ENCODE peak calls at places on chromosomes 6 and 20, in five cellular contexts. E, Q, A, Y and N are unnamed samples.
A peak's percentile ranks its signal among the peaks of the same experiment; 100 is the strongest.

GRCh38 chr6:163254341-163254835 is 160.1 kb upstream of the QKI start:
- DNase-seq in A (no peak), Y (no peak), Q (no peak), E (no peak), N (no peak)

GRCh38 chr20:9628589-9628988 is 114.2 kb downstream of the LAMP5 start:
- DNase-seq in A (no peak), Q (no peak), Y (no peak), E (no peak), N (no peak)

GRCh38 chr6:39835856-39836442 is 43.8 kb downstream of the DAAM2 start:
- DNase-seq in E (no peak), Q (no peak), A (no peak), Y (no peak), N (no peak)

GRCh38 chr6:43009124-43009523 is 4.6 kb downstream of the MEA1 start:
- DNase-seq in A (peak; percentile 25), Q (peak; percentile 35), Y (no peak), E (no peak), N (peak; percentile 80)

GRCh38 chr6:21067521-21067920 is 526.0 kb upstream of the SOX4 start:
- DNase-seq in Y (no peak), A (no peak), E (no peak), Q (no peak), N (no peak)

GRCh38 chr6:87879144-87879861 is 168.3 kb upstream of the SPACA1 start:
- DNase-seq in A (no peak), E (no peak), Y (peak; percentile 61), Q (no peak), N (no peak)

GRCh38 chr20:57442888-57443239 is 51.7 kb downstream of the RBM38 start:
- DNase-seq in Y (no peak), E (no peak), Q (no peak), A (no peak), N (no peak)

GRCh38 chr6:97702226-97702625 is 419.2 kb upstream of the MMS22L start:
- DNase-seq in A (no peak), E (no peak), Q (no peak), Y (no peak), N (no peak)

GRCh38 chr6:157773248-157773773 is 49.7 kb upstream of the SNX9 start:
- DNase-seq in E (no peak), A (no peak), Y (no peak), Q (no peak), N (no peak)

GRCh38 chr6:117951783-117952182 is 44.7 kb downstream of the SLC35F1 start:
- DNase-seq in A (no peak), Q (no peak), Y (no peak), E (no peak), N (no peak)